ENCODE peak calls at places on chromosomes 7 and 10, in nine cellular contexts. X, U, Q, J, W, Z, R, I and O are unnamed samples.

GRCh38 chr10:1549591-1550290 is 187.6 kb downstream of the ADARB2 start:
- DNase-seq in U (no peak), Q (no peak), Z (peak; percentile 2), J (peak; percentile 19), X (no peak), R (no peak), I (no peak), W (no peak), O (no peak)

GRCh38 chr7:159026271-159027047 is 118.2 kb downstream of the VIPR2 start:
- DNase-seq in U (no peak), Q (no peak), J (peak; percentile 63), R (no peak), I (peak; percentile 38), W (peak; percentile 7), X (no peak), Z (no peak), O (no peak)

GRCh38 chr7:33511735-33512134 is 382.4 kb downstream of the BBS9 start:
- DNase-seq in J (no peak), R (no peak), X (no peak), W (no peak), Q (no peak), U (peak; percentile 14), I (no peak), Z (no peak), O (no peak)

GRCh38 chr7:154770962-154771361 is 232.0 kb downstream of the PAXIP1 start:
- DNase-seq in W (no peak), J (no peak), X (no peak), Q (no peak), R (no peak), I (no peak), U (no peak), Z (no peak), O (no peak)

GRCh38 chr10:80409121-80409520 is 770 bp downstream of the PRXL2A start:
- DNase-seq in X (no peak), J (no peak), W (no peak), Q (no peak), U (no peak), R (no peak), I (no peak), Z (peak; percentile 30), O (no peak)

GRCh38 chr7:65438593-65438992 is 64.9 kb downstream of the ZNF92 start:
- DNase-seq in U (peak; percentile 72), R (peak; percentile 24), Q (peak; percentile 71), J (no peak), Z (no peak), I (no peak), X (peak; percentile 95), W (no peak), O (no peak)

GRCh38 chr10:130358981-130359650 is 222.9 kb downstream of the GLRX3 start:
- DNase-seq in X (no peak), W (no peak), Q (no peak), J (no peak), I (no peak), Z (no peak), R (no peak), U (no peak), O (no peak)

GRCh38 chr10:95430231-95430951 is 130.8 kb downstream of the SORBS1 start:
- DNase-seq in Z (peak; percentile 56), J (no peak), Q (peak; percentile 51), I (peak; percentile 28), R (peak; percentile 66), X (peak; percentile 66), U (peak; percentile 62), W (peak; percentile 51), O (no peak)

GRCh38 chr10:26380815-26381214 is 57.3 kb upstream of the APBB1IP start:
- DNase-seq in I (no peak), R (no peak), U (no peak), Q (no peak), Z (no peak), X (no peak), J (no peak), W (no peak), O (no peak)

GRCh38 chr10:129605266-129605985 is 138.4 kb downstream of the MGMT start:
- DNase-seq in X (no peak), R (no peak), Q (no peak), I (no peak), Z (no peak), U (peak; percentile 9), J (no peak), W (no peak), O (no peak)

GRCh38 chr10:5013385-5013784 is 9.7 kb upstream of the AKR1C2 start:
- DNase-seq in W (no peak), Q (no peak), U (no peak), J (no peak), X (no peak), I (no peak), R (no peak), Z (no peak), O (no peak)

GRCh38 chr10:79381804-79382221 is 34.5 kb downstream of the PPIF start:
- DNase-seq in R (no peak), W (peak; percentile 71), U (peak; percentile 82), X (peak; percentile 91), J (peak; percentile 89), I (no peak), Z (no peak), Q (peak; percentile 45), O (no peak)

GRCh38 chr10:102281103-102281502 is 35.8 kb downstream of the GBF1 start:
- DNase-seq in R (no peak), U (peak; percentile 34), Q (no peak), W (no peak), J (no peak), X (peak; percentile 46), Z (peak; percentile 56), I (no peak), O (no peak)

GRCh38 chr10:59177031-59177861 is 803 bp downstream of the PHYHIPL start:
- DNase-seq in R (peak; percentile 4), J (no peak), Q (peak; percentile 65), I (peak; percentile 57), Z (peak; percentile 53), W (no peak), U (peak; percentile 91), X (peak; percentile 91), O (no peak)

GRCh38 chr7:64610997-64611396 is 48.1 kb upstream of the ZNF680 start:
- DNase-seq in X (no peak), U (no peak), Q (no peak), I (no peak), J (no peak), Z (no peak), W (no peak), R (no peak), O (no peak)

GRCh38 chr7:75967573-75967997 is 26.8 kb downstream of the TMEM120A start:
- DNase-seq in X (no peak), W (no peak), R (peak; percentile 65), I (no peak), Q (no peak), J (peak; percentile 73), Z (no peak), U (peak; percentile 66), O (no peak)

GRCh38 chr10:78655941-78656340 is 412.8 kb upstream of the ZMIZ1 start:
- DNase-seq in R (no peak), U (no peak), I (no peak), X (no peak), Z (no peak), J (no peak), Q (no peak), W (no peak), O (no peak)

GRCh38 chr7:80659120-80660055 is 20.9 kb downstream of the CD36 start:
- DNase-seq in W (no peak), Q (no peak), R (peak; percentile 70), X (peak; percentile 51), J (no peak), Z (no peak), U (peak; percentile 76), I (no peak), O (no peak)

GRCh38 chr10:95783741-95784140 is 27.8 kb downstream of the ENTPD1 start:
- DNase-seq in J (no peak), Q (no peak), R (no peak), W (no peak), U (no peak), Z (no peak), I (no peak), X (no peak), O (no peak)

GRCh38 chr10:14185501-14186045 is 145.2 kb downstream of the FRMD4A start:
- DNase-seq in W (no peak), X (peak; percentile 82), Z (peak; percentile 24), Q (no peak), J (no peak), R (peak; percentile 77), I (peak; percentile 10), U (peak; percentile 81), O (no peak)

GRCh38 chr10:113168560-113168959 is 218.5 kb downstream of the TCF7L2 start:
- DNase-seq in Z (no peak), J (no peak), I (no peak), Q (no peak), U (no peak), W (no peak), R (no peak), X (no peak), O (no peak)

GRCh38 chr7:158479021-158479679 is 108.5 kb downstream of the PTPRN2 start:
- DNase-seq in U (no peak), X (no peak), R (no peak), W (no peak), I (no peak), Z (no peak), J (no peak), Q (no peak), O (no peak)

DNA sequence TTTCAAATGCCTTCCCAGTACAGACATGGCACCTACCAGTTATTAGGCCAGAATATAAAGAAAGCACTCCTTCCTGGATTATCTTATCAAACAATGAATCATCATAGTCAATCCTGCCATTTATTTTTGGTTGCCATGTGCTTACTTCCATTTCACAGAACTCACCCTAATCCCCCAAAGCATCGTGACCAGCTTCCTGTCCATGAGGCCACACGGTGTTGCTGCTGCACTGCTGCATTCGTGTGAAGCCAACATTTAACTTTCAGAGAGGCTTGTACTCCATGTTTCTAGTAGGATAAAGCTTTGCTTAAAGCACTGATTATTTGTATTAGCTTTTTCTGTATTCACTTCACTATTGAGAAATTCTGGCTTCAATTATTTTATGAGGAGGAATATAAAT is 14.4 kb downstream of the COL28A1 start:
- DNase-seq in R (peak; percentile 23), W (no peak), U (no peak), Z (no peak), J (no peak), Q (no peak), I (no peak), X (no peak), O (no peak)
- TF ChIP-seq CTCF in R (no peak), W (no peak), U (no peak), Z (no peak), J (no peak), Q (no peak), I (no peak), X (no peak), O (no peak)

GRCh38 chr10:114301177-114301576 is 62.1 kb downstream of the VWA2 start:
- DNase-seq in Z (no peak), J (peak; percentile 53), W (no peak), X (no peak), I (no peak), Q (no peak), R (no peak), U (no peak), O (no peak)
- TF ChIP-seq CTCF in Z (no peak), J (no peak), W (no peak), X (no peak), I (no peak), Q (no peak), R (no peak), U (no peak), O (no peak)

GRCh38 chr10:87622290-87623004 is 37.2 kb upstream of the PAPSS2 start:
- DNase-seq in Q (no peak), I (no peak), U (no peak), Z (no peak), J (no peak), W (no peak), R (no peak), X (no peak), O (no peak)
- TF ChIP-seq CTCF in Q (no peak), I (no peak), U (no peak), Z (no peak), J (peak; percentile 34), W (no peak), R (no peak), X (no peak), O (no peak)

GRCh38 chr7:17971392-17971791 is 31.1 kb upstream of the SNX13 start:
- DNase-seq in W (no peak), Q (no peak), X (peak; percentile 35), I (no peak), Z (no peak), R (no peak), U (peak; percentile 50), J (no peak), O (no peak)
- TF ChIP-seq CTCF in W (no peak), Q (peak; percentile 21), X (no peak), I (no peak), Z (no peak), R (no peak), U (peak; percentile 9), J (no peak), O (no peak)